ENCODE peak calls at places on chromosome 12, in seven cellular contexts. B is PC-3, Q is HCT116, D is GM23248, T is IMR-90, S is MM.1S, U is neuronal stem cell. P is an unnamed sample. For H3K4me1, the result is how much of the 10 kb centered on the place peaks cover.

GRCh38 chr12:121212875-121213274 is 2.9 kb downstream of the P2RX4 start:
- DNase-seq in B (no peak), Q (no peak), D (no peak), T (no peak), S (no peak), U (no peak), P (no peak)

GRCh38 chr12:19683178-19683927 is 244.1 kb downstream of the AEBP2 start:
- DNase-seq in B (peak), Q (no peak), D (peak), T (peak), S (no peak), U (no peak), P (peak)

GRCh38 chr12:42421844-42422779 is 96.1 kb downstream of the PPHLN1 start:
- DNase-seq in B (peak), Q (no peak), D (peak), T (peak), S (no peak), U (no peak), P (peak)

GRCh38 chr12:132724506-132725220 is 14.0 kb downstream of the PGAM5 start:
- DNase-seq in B (no peak), Q (no peak), D (no peak), T (no peak), S (no peak), U (no peak), P (no peak)

GRCh38 chr12:115440438-115440837 is 756.5 kb upstream of the TBX3 start:
- DNase-seq in B (peak), Q (no peak), D (peak), T (peak), S (no peak), U (no peak), P (peak)

GRCh38 chr12:13152281-13152680 is 44.2 kb upstream of the EMP1 start:
- DNase-seq in B (no peak), Q (no peak), D (peak), T (no peak), S (no peak), U (no peak), P (no peak)

GRCh38 chr12:110531741-110532333 is 29.7 kb downstream of the RAD9B start:
- DNase-seq in B (peak), Q (no peak), D (peak), T (peak), S (peak), U (no peak), P (peak)

GRCh38 chr12:109738209-109738608 is 24.6 kb downstream of the FAM222A start:
- DNase-seq in B (no peak), Q (no peak), D (no peak), T (no peak), S (no peak), U (no peak), P (no peak)

GRCh38 chr12:93348568-93349435 is 28.9 kb upstream of the NUDT4 start:
- DNase-seq in B (peak), Q (no peak), D (peak), T (no peak), S (no peak), U (no peak), P (no peak)

GRCh38 chr12:30967026-30967425 is 40.5 kb downstream of the TSPAN11 start:
- DNase-seq in B (no peak), Q (no peak), D (no peak), T (no peak), S (no peak), U (no peak), P (no peak)

GRCh38 chr12:3897400-3897910 is 24.3 kb upstream of the PARP11 start:
- DNase-seq in B (no peak), Q (no peak), D (no peak), T (no peak), S (no peak), U (no peak), P (no peak)

GRCh38 chr12:57216014-57216891 is at the start of gene NXPH4:
- DNase-seq in B (peak), Q (no peak), D (peak), T (no peak), S (peak), U (no peak), P (peak)

DNA sequence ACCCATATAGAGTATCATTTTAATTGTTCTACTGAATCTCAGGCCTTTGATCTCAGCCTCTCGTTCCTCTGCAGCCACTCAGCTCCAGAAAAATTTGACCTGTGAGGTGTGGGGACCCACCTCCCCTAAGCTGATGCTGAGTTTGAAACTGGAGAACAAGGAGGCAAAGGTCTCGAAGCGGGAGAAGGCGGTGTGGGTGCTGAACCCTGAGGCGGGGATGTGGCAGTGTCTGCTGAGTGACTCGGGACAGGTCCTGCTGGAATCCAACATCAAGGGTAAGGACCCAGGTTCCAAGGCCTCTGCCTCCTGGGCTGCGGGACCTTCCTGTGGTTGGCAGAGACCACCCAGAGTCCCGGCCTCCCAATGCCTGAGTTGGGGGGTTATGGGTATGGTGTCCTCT is 4.6 kb upstream of the GPR162 start:
- DNase-seq in B (no peak), Q (no peak), D (no peak), T (no peak), S (no peak), U (no peak), P (no peak)
- H3K9ac ChIP-seq in B (no peak), Q (no peak), D (no peak), T (no peak), S (no peak), U (no peak), P (no peak)

DNA sequence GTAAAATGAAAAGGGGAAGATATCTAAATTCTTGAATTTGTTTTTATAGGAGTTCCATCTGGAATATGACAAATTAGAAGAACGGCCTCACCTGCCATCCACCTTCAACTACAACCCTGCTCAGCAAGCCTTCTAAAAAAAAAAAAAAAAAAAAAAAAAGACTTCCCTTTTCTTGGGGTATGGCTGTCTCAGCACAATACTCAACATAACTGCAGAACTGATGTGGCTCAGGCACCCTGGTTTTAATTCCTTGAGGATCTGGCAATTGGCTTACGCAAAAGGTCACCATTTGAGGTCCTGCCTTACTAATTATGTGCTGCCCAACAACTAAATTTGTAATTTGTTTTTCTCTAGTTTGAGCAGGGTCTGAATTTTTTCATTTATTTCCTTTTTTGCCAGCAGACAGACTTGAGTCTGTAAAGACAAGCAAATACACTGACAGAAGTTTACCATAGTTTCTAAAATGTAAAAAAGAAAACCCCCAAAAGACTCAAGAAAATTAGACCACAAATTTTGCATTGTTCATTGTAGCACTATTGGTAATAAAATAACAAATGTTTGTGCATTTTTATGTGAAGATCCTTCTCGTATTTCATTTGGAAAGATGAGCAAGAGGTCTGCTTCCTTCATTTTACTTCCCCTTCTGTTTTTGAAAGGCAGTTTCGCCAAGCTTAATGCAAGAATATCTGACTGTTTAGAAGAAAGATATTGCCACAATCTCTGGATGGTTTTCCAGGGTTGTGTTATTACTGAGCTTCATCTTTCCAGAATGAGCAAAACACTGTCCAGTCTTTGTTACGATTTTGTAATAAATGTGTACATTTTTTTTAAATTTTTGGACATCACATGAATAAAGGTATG is 12.1 kb upstream of the KCNMB4 start:
- DNase-seq in B (no peak), Q (no peak), D (no peak), T (no peak), S (no peak), U (no peak), P (no peak)
- H3K4me1 ChIP-seq in B (under half), Q (under half), D (under half), T (under half), S (under half), U (under half), P (under half)

DNA sequence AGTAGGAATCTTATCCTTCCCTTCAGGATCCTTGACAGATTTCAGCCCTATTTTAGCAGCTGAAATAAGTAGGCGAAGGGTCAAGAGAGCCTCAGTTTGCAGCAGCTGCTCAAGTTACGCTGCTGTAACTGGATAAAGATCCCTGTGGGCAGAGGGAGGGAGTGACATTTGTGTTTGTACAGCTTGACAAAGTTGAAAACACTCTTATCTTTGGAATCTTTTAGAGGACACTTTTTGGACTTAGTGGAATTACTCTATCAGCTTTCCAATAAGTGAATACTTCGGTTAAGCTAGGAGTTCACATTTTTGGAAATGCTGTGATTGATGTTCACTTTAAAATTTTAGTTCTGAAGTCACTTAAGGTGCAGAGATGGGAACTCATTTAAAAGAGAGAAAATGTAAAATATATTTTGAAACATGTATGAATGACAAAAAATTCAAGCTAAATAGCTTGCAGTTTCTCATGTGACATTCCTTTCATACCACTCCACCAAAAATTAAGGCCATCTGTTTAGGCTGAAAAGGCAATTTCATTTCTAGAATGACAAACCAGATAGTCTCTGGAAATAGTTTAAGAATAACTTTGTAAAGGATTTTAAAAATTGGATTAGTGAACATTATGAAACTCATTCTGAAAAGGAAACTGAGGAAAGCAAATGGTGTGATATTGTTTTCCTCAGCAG is 55.2 kb downstream of the SLC38A4 start:
- DNase-seq in B (peak), Q (no peak), D (peak), T (peak), S (no peak), U (peak), P (peak)
- H3K4me3 ChIP-seq in B (peak), Q (no peak), D (peak), T (no peak), S (no peak), U (no peak), P (peak)

GRCh38 chr12:105091495-105092206 is 7.4 kb upstream of the ALDH1L2 start:
- DNase-seq in B (no peak), Q (no peak), D (no peak), T (no peak), S (no peak), U (no peak), P (no peak)
- H3K9ac ChIP-seq in B (no peak), Q (no peak), D (no peak), T (no peak), S (no peak), U (no peak), P (no peak)

GRCh38 chr12:79069009-79069408 is 204.4 kb downstream of the SYT1 start:
- DNase-seq in B (no peak), Q (no peak), D (no peak), T (no peak), S (peak), U (no peak), P (peak)

GRCh38 chr12:79073506-79073905 is 208.9 kb downstream of the SYT1 start:
- DNase-seq in B (no peak), Q (no peak), D (no peak), T (no peak), S (no peak), U (no peak), P (no peak)

GRCh38 chr12:79067977-79068376 is 203.4 kb downstream of the SYT1 start:
- DNase-seq in B (no peak), Q (no peak), D (no peak), T (no peak), S (no peak), U (no peak), P (no peak)

DNA sequence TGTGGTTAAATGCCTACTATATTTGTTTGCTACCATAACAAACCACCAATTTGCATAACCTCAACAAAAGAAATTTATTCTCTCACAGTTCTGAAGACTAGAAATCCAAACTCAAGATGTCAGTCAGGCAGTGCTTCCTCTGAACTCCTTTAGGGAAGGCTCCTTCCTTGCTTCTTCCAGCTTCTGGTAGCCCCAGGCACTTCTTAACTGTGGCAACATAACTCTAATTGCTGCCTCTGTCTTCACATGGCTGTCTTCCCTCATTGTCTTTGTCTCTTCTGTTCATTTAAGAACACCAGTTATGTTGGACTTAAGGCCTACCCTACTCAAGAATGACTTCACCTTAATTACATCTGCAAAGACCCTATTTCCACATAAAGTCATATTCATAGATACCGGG is 206.9 kb downstream of the SYT1 start:
- DNase-seq in B (no peak), Q (no peak), D (no peak), T (no peak), S (peak), U (no peak), P (no peak)
- H3K4me1 ChIP-seq in B (under half), Q (under half), D (under half), T (under half), S (under half), U (under half), P (under half)

DNA sequence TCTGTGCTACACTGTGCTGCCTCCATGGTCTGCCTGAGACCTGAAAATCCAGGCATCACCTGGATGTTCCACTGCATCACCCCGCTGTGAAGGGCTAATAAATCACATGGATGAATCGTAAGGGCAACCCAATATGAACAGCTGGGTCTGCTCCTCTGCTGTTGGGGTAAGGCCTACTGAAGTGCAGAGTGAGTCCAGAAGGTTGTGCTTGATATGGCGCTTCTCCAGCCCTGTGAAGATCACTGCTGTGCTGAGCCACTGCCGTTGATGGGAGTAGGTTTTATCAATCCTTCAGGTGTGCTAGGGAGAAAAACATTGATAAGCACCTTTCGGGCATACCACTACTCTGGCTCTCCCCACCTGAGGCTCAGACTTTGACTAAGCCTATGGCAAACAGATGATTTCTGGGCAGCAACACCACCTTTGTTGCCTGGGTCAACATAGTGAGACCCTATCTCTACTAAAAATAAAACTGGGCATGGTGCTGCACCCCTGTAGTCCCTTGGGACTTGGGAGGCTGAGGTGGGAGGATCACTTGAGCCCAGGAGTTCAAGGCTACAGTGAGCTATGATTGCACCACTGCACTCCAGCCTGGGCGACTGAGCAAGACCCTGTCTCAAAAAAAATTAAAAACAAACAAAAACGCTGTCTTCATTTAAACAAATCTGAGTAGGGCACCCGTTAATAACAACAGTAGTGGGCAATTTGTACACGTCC is 1.7 kb downstream of the ACVRL1 start:
- DNase-seq in B (no peak), Q (no peak), D (no peak), T (no peak), S (no peak), U (no peak), P (no peak)
- H3K4me3 ChIP-seq in B (no peak), Q (no peak), D (peak), T (no peak), S (no peak), U (no peak), P (peak)

DNA sequence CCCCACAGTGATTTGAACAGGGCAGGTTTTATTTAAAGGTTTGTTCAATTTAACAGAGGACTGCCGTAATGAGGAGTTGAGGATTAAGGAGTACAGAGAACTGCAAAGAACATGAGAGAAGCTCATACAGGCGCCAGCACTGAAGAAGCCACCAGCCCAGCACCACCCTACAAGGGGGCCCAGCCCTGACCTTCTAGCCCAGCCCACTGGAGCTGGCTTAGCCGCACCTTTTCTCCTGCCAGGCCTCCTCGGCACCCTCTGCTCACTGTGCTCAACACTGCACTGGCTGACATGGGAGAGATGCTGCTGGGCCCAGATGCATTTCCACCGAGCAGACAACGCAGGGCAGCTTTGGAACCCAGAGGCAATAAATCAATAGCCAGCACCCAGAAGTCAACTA is 36.5 kb upstream of the SFSWAP start:
- DNase-seq in B (no peak), Q (no peak), D (no peak), T (no peak), S (no peak), U (no peak), P (no peak)
- H3K9ac ChIP-seq in B (no peak), Q (no peak), D (no peak), T (no peak), S (no peak), U (no peak), P (no peak)